ENCODE peak calls at places on chromosome 3, in four cellular contexts. K is A549, L is IMR-90, A is GM12878. R is an unnamed sample.

GRCh38 chr3:76731471-76731870 is 308.4 kb upstream of the ROBO2 start:
- DNase-seq in K (no peak), L (no peak), A (no peak), R (no peak)

GRCh38 chr3:77825045-77825827 is 785.3 kb downstream of the ROBO2 start:
- DNase-seq in K (peak), L (peak), A (no peak), R (no peak)

GRCh38 chr3:126555795-126556636 is 2.7 kb downstream of the C3orf22 start:
- DNase-seq in K (no peak), L (no peak), A (no peak), R (no peak)

GRCh38 chr3:177777699-177778098 is 580.4 kb upstream of the TBL1XR1 start:
- DNase-seq in K (peak), L (peak), A (peak), R (peak)

GRCh38 chr3:127452321-127452821 is 138.2 kb downstream of the TPRA1 start:
- DNase-seq in K (no peak), L (no peak), A (no peak), R (no peak)

GRCh38 chr3:63386568-63386967 is 108.5 kb downstream of the SYNPR start:
- DNase-seq in K (no peak), L (no peak), A (no peak), R (peak)

GRCh38 chr3:184315871-184316661 is 1.7 kb downstream of the EIF4G1 start:
- DNase-seq in K (no peak), L (peak), A (no peak), R (no peak)

GRCh38 chr3:169158379-169158778 is 505.1 kb downstream of the MECOM start:
- DNase-seq in K (no peak), L (no peak), A (no peak), R (no peak)

GRCh38 chr3:181695661-181696491 is 15.8 kb upstream of the SOX2 start:
- DNase-seq in K (no peak), L (no peak), A (no peak), R (no peak)

GRCh38 chr3:111538687-111539086 is 3.3 kb upstream of the CD96 start:
- DNase-seq in K (no peak), L (peak), A (no peak), R (no peak)

GRCh38 chr3:28841436-28841835 is 439.4 kb upstream of the RBMS3 start:
- DNase-seq in K (no peak), L (no peak), A (no peak), R (no peak)

DNA sequence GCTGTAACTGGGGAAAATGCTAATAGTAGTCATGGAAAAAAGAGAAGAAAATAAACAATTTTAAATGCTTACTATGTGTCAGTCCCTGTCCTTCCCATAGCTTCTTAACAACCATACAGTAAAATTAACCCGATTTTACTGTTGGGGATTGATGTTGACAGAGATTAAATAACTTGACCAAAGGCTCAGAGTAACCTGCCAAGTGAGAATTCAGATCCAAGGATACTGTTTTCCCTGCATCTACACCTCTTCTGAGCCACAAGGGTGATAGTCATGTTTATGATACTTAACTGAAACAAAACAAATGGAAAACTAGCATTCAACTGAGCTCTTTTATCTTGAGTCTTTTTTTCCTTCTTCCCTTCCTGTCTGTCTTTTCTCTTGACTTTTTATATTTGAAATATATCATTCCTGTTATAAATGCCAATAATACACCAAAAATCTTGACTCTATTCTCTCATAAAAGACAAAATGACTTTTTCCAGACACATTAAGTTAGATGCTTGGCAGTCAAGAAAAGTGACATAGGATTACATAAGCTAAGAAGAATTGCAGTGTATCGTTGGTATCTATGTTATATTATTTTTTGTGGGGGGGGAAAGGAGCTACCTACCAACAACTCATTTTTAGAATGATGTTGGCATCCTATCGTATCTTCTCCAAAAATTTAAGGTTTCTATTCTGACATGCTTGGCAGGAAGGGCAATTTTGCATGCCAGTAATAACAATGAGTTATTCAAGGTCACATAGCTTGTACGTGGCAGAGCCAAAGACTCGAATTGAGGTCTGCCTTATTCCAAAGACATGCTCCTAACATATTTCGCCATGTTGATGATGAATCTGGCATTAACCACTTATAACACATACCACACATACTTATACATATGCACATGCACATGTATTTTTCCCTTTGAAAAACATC is 306.6 kb upstream of the KCNH8 start:
- DNase-seq in K (no peak), L (no peak), A (no peak), R (no peak)
- TF ChIP-seq BHLHE40 in K (no peak), L (no peak), A (no peak), R (no peak)

GRCh38 chr3:95645291-95645690 is 1169.1 kb upstream of the EPHA6 start:
- DNase-seq in K (no peak), L (no peak), A (no peak), R (no peak)
- TF ChIP-seq BHLHE40 in K (no peak), L (no peak), A (no peak), R (no peak)

GRCh38 chr3:66383023-66383422 is 117.8 kb downstream of the LRIG1 start:
- DNase-seq in K (no peak), L (no peak), A (no peak), R (no peak)

GRCh38 chr3:66380200-66380932 is 120.5 kb downstream of the LRIG1 start:
- DNase-seq in K (no peak), L (no peak), A (no peak), R (no peak)

GRCh38 chr3:66379565-66379964 is 121.3 kb downstream of the LRIG1 start:
- DNase-seq in K (no peak), L (no peak), A (no peak), R (no peak)

GRCh38 chr3:66382142-66382541 is 118.7 kb downstream of the LRIG1 start:
- DNase-seq in K (no peak), L (no peak), A (no peak), R (no peak)

DNA sequence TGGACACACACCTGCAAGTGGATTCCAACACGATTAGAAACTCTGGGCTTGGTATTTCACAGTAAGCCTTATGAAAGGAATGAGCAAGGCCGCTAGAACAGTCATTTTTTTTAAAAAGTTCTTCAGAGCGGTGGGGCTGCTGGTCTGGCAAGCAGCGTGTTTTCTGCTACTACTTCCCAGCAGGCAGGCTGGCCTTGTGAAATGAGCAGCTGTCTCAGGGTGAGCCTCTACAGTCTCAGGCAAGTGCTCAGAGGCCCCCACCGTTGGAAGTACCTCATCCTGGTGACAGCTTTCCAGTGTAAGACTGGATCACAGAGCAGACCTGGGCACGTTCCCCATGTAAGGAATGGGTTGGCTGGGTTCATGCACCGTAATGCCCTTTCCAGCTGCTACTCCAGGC is 119.2 kb downstream of the LRIG1 start:
- DNase-seq in K (no peak), L (no peak), A (no peak), R (no peak)
- TF ChIP-seq BHLHE40 in K (no peak), L (no peak), A (no peak), R (no peak)

GRCh38 chr3:13191016-13191415 is 117.8 kb upstream of the IQSEC1 start:
- DNase-seq in K (no peak), L (no peak), A (no peak), R (no peak)

GRCh38 chr3:13188380-13188779 is 115.2 kb upstream of the IQSEC1 start:
- DNase-seq in K (no peak), L (no peak), A (no peak), R (no peak)

GRCh38 chr3:13188975-13189374 is 115.7 kb upstream of the IQSEC1 start:
- DNase-seq in K (no peak), L (no peak), A (no peak), R (no peak)

GRCh38 chr3:13190376-13190762 is 117.1 kb upstream of the IQSEC1 start:
- DNase-seq in K (no peak), L (no peak), A (no peak), R (no peak)

GRCh38 chr3:13189639-13190375 is 116.6 kb upstream of the IQSEC1 start:
- DNase-seq in K (no peak), L (peak), A (no peak), R (no peak)
- TF ChIP-seq BHLHE40 in K (no peak), L (no peak), A (no peak), R (no peak)

GRCh38 chr3:96510334-96510733 is 304.1 kb upstream of the EPHA6 start:
- DNase-seq in K (no peak), L (no peak), A (no peak), R (no peak)
- TF ChIP-seq BHLHE40 in K (no peak), L (no peak), A (no peak), R (no peak)

GRCh38 chr3:124826703-124827102 is 60.5 kb downstream of the ITGB5 start:
- DNase-seq in K (no peak), L (peak), A (no peak), R (no peak)
- TF ChIP-seq BHLHE40 in K (no peak), L (peak), A (no peak), R (no peak)

DNA sequence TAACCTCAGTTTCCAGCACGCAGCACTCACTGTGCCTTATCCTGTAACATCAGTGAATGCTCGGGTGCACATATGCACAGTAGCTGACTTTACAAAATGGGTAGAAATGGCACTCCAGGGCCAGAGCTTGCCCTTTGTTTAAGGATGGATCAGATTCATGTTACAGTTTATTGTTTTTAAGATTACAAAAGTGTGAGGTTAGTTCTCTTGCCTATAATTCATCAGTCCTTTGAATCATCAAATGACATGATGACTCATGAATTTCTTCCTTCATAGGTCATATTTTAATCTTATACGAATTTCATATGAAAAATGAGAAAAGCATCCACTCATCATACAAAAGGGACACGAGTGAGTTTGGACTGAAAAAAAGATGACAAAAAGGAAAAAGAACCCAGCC is 545.3 kb downstream of the GBE1 start:
- DNase-seq in K (peak), L (peak), A (no peak), R (no peak)
- TF ChIP-seq BHLHE40 in K (no peak), L (no peak), A (no peak), R (no peak)

DNA sequence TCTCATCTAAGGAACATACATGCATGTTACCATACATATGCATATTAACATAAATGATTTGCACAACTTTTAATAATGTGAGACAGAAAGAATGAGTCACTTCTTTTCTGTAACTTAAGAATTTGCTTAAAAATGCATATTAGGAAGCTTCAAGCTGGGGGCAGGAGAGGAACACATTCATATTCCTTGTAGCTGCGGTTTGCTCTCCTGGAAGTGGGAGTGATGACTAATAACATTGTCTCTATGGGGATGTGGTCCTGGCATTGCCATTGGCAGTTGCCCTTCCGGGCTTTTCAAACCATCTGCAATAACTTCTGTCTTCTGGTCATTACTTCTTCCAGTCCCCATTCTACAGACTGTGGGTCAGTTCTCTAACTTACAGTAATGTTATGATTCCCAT is 15.6 kb downstream of the CHST2 start:
- DNase-seq in K (peak), L (peak), A (no peak), R (no peak)
- TF ChIP-seq BHLHE40 in K (no peak), L (no peak), A (no peak), R (no peak)

GRCh38 chr3:171615281-171615680 is 155.1 kb upstream of the TNIK start:
- DNase-seq in K (no peak), L (no peak), A (no peak), R (no peak)

GRCh38 chr3:171622126-171622525 is 161.9 kb upstream of the TNIK start:
- DNase-seq in K (no peak), L (no peak), A (no peak), R (no peak)

GRCh38 chr3:171615742-171616141 is 155.5 kb upstream of the TNIK start:
- DNase-seq in K (no peak), L (peak), A (no peak), R (no peak)

GRCh38 chr3:171616798-171617197 is 156.6 kb upstream of the TNIK start:
- DNase-seq in K (no peak), L (no peak), A (no peak), R (no peak)

DNA sequence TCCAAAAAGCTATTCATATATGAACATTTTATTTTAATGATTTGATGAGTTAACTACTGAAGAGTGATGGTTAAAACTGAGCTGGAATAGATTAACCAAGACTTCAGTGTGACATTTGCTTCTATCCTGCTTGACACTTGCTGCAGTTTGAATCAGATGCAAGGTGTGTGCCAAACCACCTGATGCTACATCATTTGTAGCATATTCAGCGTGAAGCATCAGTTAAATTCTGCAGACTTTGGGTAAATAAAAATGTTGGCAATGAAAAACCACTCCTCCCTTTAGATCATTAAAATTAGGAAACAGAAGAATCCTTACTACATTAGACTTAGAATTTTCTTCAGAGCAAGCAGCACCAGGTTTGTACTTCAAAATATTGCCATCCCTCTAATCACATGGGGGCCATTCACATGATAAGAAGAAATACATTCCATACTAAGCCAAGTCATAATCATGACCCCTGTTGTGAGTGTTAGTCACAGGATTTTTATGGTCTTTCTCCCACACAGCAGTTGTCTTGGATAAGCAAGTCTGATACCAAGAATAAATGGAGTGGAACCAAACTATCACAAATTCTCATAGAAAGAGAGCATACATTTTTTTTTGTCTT is 160.7 kb upstream of the TNIK start:
- DNase-seq in K (no peak), L (peak), A (no peak), R (peak)
- TF ChIP-seq BHLHE40 in K (no peak), L (no peak), A (no peak), R (no peak)

R was measured in HEK293T.